ENCODE peak calls at places on chromosomes 6 and 20, in seven cellular contexts. X is substantia nigra; I is CD8-positive, alpha-beta T cell; Y is KBM-7; D is psoas muscle; F is CD4-positive, alpha-beta T cell; H is HTR-8/SVneo. C is an unnamed sample.

GRCh38 chr20:64238115-64238825 is 17.3 kb upstream of the PCMTD2 start:
- DNase-seq in X (no peak), I (no peak), Y (no peak), D (peak; percentile 32), F (no peak), H (no peak), C (no peak)

GRCh38 chr6:31622678-31623077 is 2.2 kb downstream of the PRRC2A start:
- DNase-seq in X (no peak), I (no peak), Y (no peak), D (no peak), F (no peak), H (no peak), C (no peak)

GRCh38 chr6:149614352-149614751 is 34.2 kb downstream of the KATNA1 start:
- DNase-seq in X (no peak), I (no peak), Y (no peak), D (no peak), F (no peak), H (no peak), C (no peak)

GRCh38 chr6:46419576-46420002 is 71.7 kb downstream of the RCAN2 start:
- DNase-seq in X (peak; percentile 50), I (no peak), Y (peak; percentile 56), D (no peak), F (no peak), H (peak; percentile 36), C (peak; percentile 32)

GRCh38 chr6:10230533-10230932 is 184.3 kb downstream of the TFAP2A start:
- DNase-seq in X (no peak), I (no peak), Y (no peak), D (no peak), F (no peak), H (no peak), C (no peak)

GRCh38 chr20:20785226-20785625 is 72.8 kb upstream of the RALGAPA2 start:
- DNase-seq in X (no peak), I (no peak), Y (peak; percentile 35), D (no peak), F (no peak), H (no peak), C (no peak)

GRCh38 chr6:12174878-12175277 is 115.3 kb upstream of the EDN1 start:
- DNase-seq in X (no peak), I (no peak), Y (no peak), D (no peak), F (no peak), H (no peak), C (no peak)

GRCh38 chr20:59792300-59792699 is 141.1 kb downstream of the SYCP2 start:
- DNase-seq in X (no peak), I (no peak), Y (no peak), D (no peak), F (no peak), H (no peak), C (no peak)

GRCh38 chr6:135922170-135922569 is 70.7 kb downstream of the PDE7B start:
- DNase-seq in X (no peak), I (no peak), Y (no peak), D (no peak), F (no peak), H (peak; percentile 59), C (no peak)

GRCh38 chr6:29705389-29706231 is 17.6 kb upstream of the HLA-F start:
- DNase-seq in X (peak; percentile 4), I (no peak), Y (peak; percentile 55), D (no peak), F (no peak), H (peak; percentile 60), C (no peak)

GRCh38 chr6:26363882-26364825 is 844 bp upstream of the BTN3A2 start:
- DNase-seq in X (no peak), I (no peak), Y (no peak), D (no peak), F (no peak), H (no peak), C (no peak)

GRCh38 chr20:44033873-44034272 is 119.2 kb downstream of the TOX2 start:
- DNase-seq in X (no peak), I (no peak), Y (no peak), D (no peak), F (no peak), H (no peak), C (no peak)

GRCh38 chr6:3568396-3569082 is 111.7 kb upstream of the SLC22A23 start:
- DNase-seq in X (no peak), I (no peak), Y (no peak), D (no peak), F (no peak), H (no peak), C (no peak)

C was measured in neural crest cell.